ENCODE peak calls at places on chromosomes 13 and 19, in five cellular contexts. C, X, K, U and I are unnamed samples.

GRCh38 chr13:78334059-78334458 is 269.3 kb downstream of the POU4F1 start:
- DNase-seq in C (no peak), K (no peak), X (no peak), U (no peak), I (no peak)

GRCh38 chr19:8611391-8611883 is 922 bp upstream of the ADAMTS10 start:
- DNase-seq in X (no peak), U (peak), C (no peak), K (no peak), I (no peak)

GRCh38 chr19:43306097-43306496 is 36.8 kb upstream of the PSG9 start:
- DNase-seq in K (no peak), U (no peak), C (no peak), X (peak), I (no peak)

GRCh38 chr19:16591803-16592556 is 19.8 kb upstream of the SLC35E1 start:
- DNase-seq in C (no peak), U (no peak), X (peak), K (no peak), I (no peak)

GRCh38 chr13:101757446-101758039 is 305.1 kb downstream of the ITGBL1 start:
- DNase-seq in C (peak), U (no peak), X (peak), K (no peak), I (peak)

GRCh38 chr19:38721977-38722773 is 22.1 kb downstream of the CAPN12 start:
- DNase-seq in C (no peak), K (no peak), U (no peak), X (no peak), I (no peak)

GRCh38 chr19:46537136-46538097 is 41.8 kb upstream of the PNMA8B start:
- DNase-seq in C (peak), U (no peak), X (peak), K (peak), I (peak)

GRCh38 chr13:113413898-113414282 is 39.4 kb downstream of the ADPRHL1 start:
- DNase-seq in K (no peak), X (no peak), C (peak), U (no peak), I (peak)

GRCh38 chr19:40198272-40198990 is 7.2 kb downstream of the MAP3K10 start:
- DNase-seq in U (no peak), K (no peak), X (no peak), C (no peak), I (no peak)

GRCh38 chr13:52849727-52850395 is 1.4 kb upstream of the PCDH8 start:
- DNase-seq in K (no peak), C (no peak), U (no peak), X (no peak), I (no peak)

GRCh38 chr19:42114412-42114811 is 17.8 kb downstream of the POU2F2 start:
- DNase-seq in K (no peak), U (no peak), X (peak), C (no peak), I (no peak)

GRCh38 chr19:47272448-47273312 is 2.0 kb upstream of the INAFM1 start:
- DNase-seq in U (peak), X (no peak), K (no peak), C (peak), I (peak)

GRCh38 chr13:23356368-23356767 is 77.1 kb downstream of the SACS start:
- DNase-seq in C (no peak), X (no peak), U (no peak), K (no peak), I (no peak)

GRCh38 chr13:112824429-112824828 is 134.6 kb downstream of the ATP11A start:
- DNase-seq in K (no peak), X (no peak), C (no peak), U (no peak), I (no peak)

GRCh38 chr19:46350029-46350757 is 3.3 kb downstream of the PPP5C start:
- DNase-seq in C (no peak), X (no peak), K (no peak), U (no peak), I (no peak)

GRCh38 chr13:78601886-78602560 is 1.3 kb downstream of the POU4F1 start:
- DNase-seq in C (peak), U (no peak), K (no peak), X (no peak), I (no peak)

GRCh38 chr19:11191934-11192333 is 5.4 kb downstream of the KANK2 start:
- DNase-seq in X (peak), C (no peak), K (no peak), U (no peak), I (no peak)

GRCh38 chr13:97895383-97895782 is 58.1 kb upstream of the IPO5 start:
- DNase-seq in X (no peak), U (no peak), K (no peak), C (no peak), I (no peak)

GRCh38 chr13:87999791-88000190 is 328.6 kb downstream of the SLITRK5 start:
- DNase-seq in X (peak), K (no peak), U (no peak), C (no peak), I (no peak)

GRCh38 chr13:82654851-82655517 is 1227.3 kb downstream of the SLITRK1 start:
- DNase-seq in K (no peak), U (peak), X (no peak), C (peak), I (peak)

GRCh38 chr13:105196052-105196451 is 1339.4 kb downstream of the EFNB2 start:
- DNase-seq in X (peak), C (peak), K (no peak), U (no peak), I (peak)

GRCh38 chr19:49217382-49217781 is 59.8 kb downstream of the TRPM4 start:
- DNase-seq in C (peak), K (no peak), U (no peak), X (no peak), I (peak)

GRCh38 chr13:21012211-21012610 is 49.2 kb downstream of the LATS2 start:
- DNase-seq in C (no peak), U (no peak), X (no peak), K (no peak), I (peak)